ENCODE peak calls at places on chromosomes 16 and 17, in seven cellular contexts. M, A, N, S, V, W and F are unnamed samples.
A peak's percentile ranks its signal among the peaks of the same experiment; 100 is the strongest.

GRCh38 chr16:57784334-57784733 is 18.0 kb downstream of the KIFC3 start:
- DNase-seq in M (no peak), A (no peak), N (no peak), S (no peak), V (no peak), W (no peak), F (no peak)

GRCh38 chr17:78337244-78338109 is 22.4 kb downstream of the SOCS3 start:
- DNase-seq in M (peak; percentile 66), A (no peak), N (peak; percentile 74), S (no peak), V (no peak), W (no peak), F (no peak)

GRCh38 chr16:785563-786535 is 2.3 kb downstream of the RPUSD1 start:
- DNase-seq in M (peak; percentile 62), A (peak; percentile 82), N (peak; percentile 81), S (peak; percentile 73), V (peak; percentile 79), W (peak; percentile 31), F (peak; percentile 44)

GRCh38 chr16:12760819-12761611 is 42.7 kb downstream of the CPPED1 start:
- DNase-seq in M (no peak), A (no peak), N (no peak), S (no peak), V (no peak), W (no peak), F (no peak)

GRCh38 chr17:57253307-57254065 is 2.8 kb upstream of the MSI2 start:
- DNase-seq in M (no peak), A (no peak), N (no peak), S (no peak), V (no peak), W (no peak), F (no peak)

GRCh38 chr17:81049372-81049911 is 14.5 kb downstream of the BAIAP2 start:
- DNase-seq in M (no peak), A (no peak), N (no peak), S (no peak), V (no peak), W (no peak), F (no peak)

GRCh38 chr16:868386-868755 is 67.8 kb upstream of the GNG13 start:
- DNase-seq in M (no peak), A (no peak), N (peak; percentile 24), S (no peak), V (no peak), W (no peak), F (no peak)

GRCh38 chr16:64950731-64951130 is 171.1 kb downstream of the CDH11 start:
- DNase-seq in M (no peak), A (no peak), N (peak; percentile 59), S (no peak), V (no peak), W (no peak), F (no peak)

GRCh38 chr17:50774225-50774803 is 7.0 kb upstream of the ANKRD40CL start:
- DNase-seq in M (no peak), A (no peak), N (peak; percentile 17), S (no peak), V (peak; percentile 34), W (no peak), F (no peak)

GRCh38 chr16:56700195-56700594 is 17.9 kb downstream of the MT1X start:
- DNase-seq in M (no peak), A (no peak), N (no peak), S (no peak), V (no peak), W (no peak), F (no peak)

GRCh38 chr17:51653902-51654301 is 393.6 kb downstream of the UTP18 start:
- DNase-seq in M (no peak), A (no peak), N (no peak), S (no peak), V (no peak), W (no peak), F (no peak)

GRCh38 chr17:81551458-81552243 is 502 bp downstream of the FAAP100 start:
- DNase-seq in M (peak; percentile 51), A (no peak), N (no peak), S (peak; percentile 62), V (no peak), W (peak; percentile 47), F (no peak)

GRCh38 chr17:18968945-18969887 is 17.3 kb downstream of the SLC5A10 start:
- DNase-seq in M (no peak), A (peak; percentile 81), N (no peak), S (peak; percentile 57), V (no peak), W (no peak), F (peak; percentile 35)

GRCh38 chr17:80030730-80031410 is 4.8 kb downstream of the TBC1D16 start:
- DNase-seq in M (peak; percentile 95), A (peak; percentile 92), N (no peak), S (no peak), V (peak; percentile 92), W (no peak), F (no peak)

GRCh38 chr16:2968368-2968737 is 795 bp upstream of the PAQR4 start:
- DNase-seq in M (no peak), A (no peak), N (no peak), S (no peak), V (no peak), W (no peak), F (no peak)

DNA sequence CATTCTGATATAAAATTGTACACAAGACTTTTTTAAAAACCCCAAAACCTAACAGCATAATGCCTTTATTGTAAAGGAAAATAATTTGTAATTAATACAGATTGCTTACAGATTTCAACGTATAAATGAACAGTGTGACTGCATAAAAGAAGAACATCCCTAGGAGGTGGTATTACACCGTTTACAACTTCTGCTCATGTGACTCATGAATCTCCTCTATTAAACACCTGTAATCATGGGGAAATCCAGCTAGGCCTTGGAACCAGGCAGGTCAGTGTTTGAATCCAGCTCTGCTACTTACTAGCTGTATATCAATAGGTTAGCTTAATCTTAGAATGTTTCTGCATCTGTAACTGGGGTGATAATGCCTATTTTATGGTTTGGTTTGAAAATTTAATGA is 15.2 kb downstream of the RABEP1 start:
- DNase-seq in M (no peak), A (no peak), N (no peak), S (no peak), V (no peak), W (no peak), F (no peak)
- TF ChIP-seq POLR2A in M (no peak), A (no peak), N (no peak), S (no peak), V (no peak), W (no peak), F (no peak)

DNA sequence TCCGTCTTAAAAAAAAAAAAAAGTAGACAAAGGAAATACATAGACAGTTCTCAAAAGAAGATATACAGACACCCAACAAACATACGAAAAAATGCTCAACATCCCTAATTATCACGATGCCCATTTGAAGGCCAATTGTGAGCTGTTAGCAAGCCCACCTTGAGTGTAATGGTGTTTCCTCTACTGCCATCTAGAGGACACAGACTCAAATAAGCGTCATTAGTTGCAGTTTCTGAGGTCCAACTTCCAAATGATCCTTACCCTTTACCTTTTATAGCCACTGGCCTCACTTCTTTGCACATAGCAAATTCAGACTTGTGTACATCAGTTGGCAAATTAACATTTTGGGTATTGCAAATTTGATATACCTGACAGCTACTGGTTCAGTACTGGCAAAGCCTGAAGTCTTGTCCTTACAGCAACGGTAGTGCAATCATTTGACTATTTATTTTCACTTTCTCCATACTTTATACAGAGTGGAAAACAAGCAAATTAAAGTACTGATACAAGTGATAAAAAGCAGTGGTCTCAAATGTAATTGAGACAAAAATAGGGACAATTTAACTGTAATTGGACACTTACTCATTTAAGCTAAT is 536.3 kb upstream of the EEF2KMT start:
- DNase-seq in M (no peak), A (no peak), N (no peak), S (no peak), V (no peak), W (peak; percentile 34), F (no peak)
- TF ChIP-seq CTCF in M (peak; percentile 17), A (no peak), N (no peak), S (no peak), V (no peak), W (peak; percentile 62), F (no peak)

DNA sequence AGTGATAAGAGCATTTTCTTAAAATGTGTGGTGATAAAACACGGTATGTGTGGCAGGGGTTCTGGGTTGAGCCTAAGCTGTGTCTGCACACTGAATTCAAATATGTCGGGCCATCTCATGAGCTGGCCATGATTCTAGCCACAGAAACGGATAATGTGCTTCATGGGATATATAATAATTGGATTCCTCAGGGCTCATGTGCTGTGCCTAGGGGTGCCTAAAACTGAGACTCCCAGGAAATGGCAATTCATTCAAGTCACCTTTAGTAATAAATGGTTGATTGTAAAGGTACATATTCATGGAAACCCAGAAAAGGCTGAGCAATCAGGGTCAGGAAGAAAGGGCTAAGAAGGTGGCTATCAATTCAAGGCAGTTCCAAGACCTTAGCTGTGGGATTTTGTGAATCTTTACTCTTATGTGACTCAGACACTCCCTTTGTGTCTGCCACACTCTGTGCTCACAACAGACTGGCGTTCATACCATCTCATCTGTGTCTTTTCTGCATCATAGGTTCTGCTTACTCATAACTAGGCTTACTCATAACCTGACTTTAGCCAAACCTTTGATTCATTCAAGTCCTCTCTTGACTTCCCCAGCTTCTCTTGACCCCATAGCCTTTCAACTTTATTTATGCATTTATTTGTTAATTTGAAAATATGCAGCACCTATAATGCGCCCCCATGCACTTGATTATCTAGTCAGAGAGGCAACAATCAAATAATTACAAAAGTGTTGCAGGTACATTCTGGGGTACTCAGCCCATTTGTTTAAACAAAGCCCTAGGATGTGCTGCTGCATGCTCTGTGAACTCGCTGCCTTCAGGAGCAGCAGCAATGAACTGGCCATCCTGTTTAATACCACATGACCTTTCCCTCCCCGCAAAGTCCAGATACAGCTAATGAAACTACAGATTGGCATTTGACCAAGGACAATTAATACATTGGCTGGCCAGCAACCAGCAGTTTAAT is 28.4 kb upstream of the MED13 start:
- DNase-seq in M (no peak), A (no peak), N (no peak), S (peak; percentile 29), V (no peak), W (peak; percentile 36), F (no peak)
- H3K4me3 ChIP-seq in M (no peak overlapping the region), A (no peak overlapping the region), N (no peak overlapping the region), S (no peak overlapping the region), V (no peak overlapping the region), W (no peak overlapping the region), F (no peak overlapping the region)

GRCh38 chr17:28747046-28747691 is 3.4 kb downstream of the TRAF4 start:
- DNase-seq in M (peak; percentile 93), A (peak; percentile 91), N (no peak), S (peak; percentile 66), V (peak; percentile 93), W (no peak), F (no peak)

GRCh38 chr17:28745052-28745776 is 1.4 kb downstream of the TRAF4 start:
- DNase-seq in M (peak; percentile 76), A (peak; percentile 75), N (peak; percentile 83), S (peak; percentile 74), V (peak; percentile 80), W (peak; percentile 90), F (peak; percentile 51)

GRCh38 chr17:28745777-28746473 is 2.1 kb downstream of the TRAF4 start:
- DNase-seq in M (peak; percentile 72), A (peak; percentile 85), N (no peak), S (peak; percentile 74), V (peak; percentile 92), W (no peak), F (no peak)

GRCh38 chr17:28747801-28748750 is 4.3 kb downstream of the TRAF4 start:
- DNase-seq in M (no peak), A (no peak), N (no peak), S (peak; percentile 24), V (no peak), W (no peak), F (no peak)

DNA sequence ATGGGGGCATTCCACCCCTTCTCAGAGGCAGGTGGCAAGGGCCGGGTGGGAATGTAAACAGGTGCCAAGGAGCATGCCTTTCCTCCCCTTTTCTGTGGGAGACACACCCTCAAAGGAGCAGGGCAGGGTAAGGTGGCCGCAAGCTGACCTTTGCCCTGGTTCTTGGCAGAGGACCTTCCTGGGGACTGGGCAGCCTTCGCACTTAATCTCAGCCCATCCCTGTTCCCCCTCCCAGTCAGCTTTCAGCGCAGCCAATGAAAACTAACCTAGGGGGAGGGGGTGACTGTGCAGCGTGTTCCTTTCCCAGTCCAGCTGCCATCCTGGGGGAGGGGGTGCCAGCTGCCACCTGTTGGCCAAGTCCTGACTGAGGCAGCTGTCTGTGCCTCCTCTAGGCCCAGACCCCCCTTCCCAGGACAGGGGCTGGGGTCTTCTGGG is 2.8 kb downstream of the TRAF4 start:
- DNase-seq in M (peak; percentile 93), A (peak; percentile 91), N (no peak), S (peak; percentile 53), V (no peak), W (no peak), F (no peak)
- TF ChIP-seq POLR2A in M (no peak), A (no peak), N (no peak), S (no peak), V (no peak), W (no peak), F (no peak)